ENCODE peak calls at places on chromosome 1, in eight cellular contexts. X is left lung, Z is adipocyte, Q is Peyer's patch, K is stomach, J is IMR-90, W is fibroblast of lung, M is neural progenitor cell. R is an unnamed sample.

GRCh38 chr1:66283583-66284041 is 250.3 kb upstream of the SGIP1 start:
- DNase-seq in X (no peak), Z (no peak), Q (no peak), K (no peak), J (peak; percentile 67), W (peak; percentile 87), M (no peak), R (no peak)

GRCh38 chr1:2212167-2212541 is 16.0 kb upstream of the SKI start:
- DNase-seq in X (no peak), Z (no peak), Q (no peak), K (no peak), J (peak; percentile 6), W (no peak), M (peak; percentile 70), R (no peak)

GRCh38 chr1:211359876-211360275 is 33.2 kb downstream of the TRAF5 start:
- DNase-seq in X (no peak), Z (no peak), Q (no peak), K (no peak), J (no peak), W (peak; percentile 50), M (no peak), R (no peak)

GRCh38 chr1:46512792-46513190 is 23.2 kb downstream of the DMBX1 start:
- DNase-seq in X (no peak), Z (no peak), Q (no peak), K (no peak), J (no peak), W (no peak), M (no peak), R (no peak)

GRCh38 chr1:169886931-169887330 is 6.8 kb downstream of the SCYL3 start:
- DNase-seq in X (no peak), Z (no peak), Q (no peak), K (no peak), J (no peak), W (no peak), M (no peak), R (no peak)

GRCh38 chr1:191065771-191066170 is 588.1 kb upstream of the BRINP3 start:
- DNase-seq in X (no peak), Z (no peak), Q (no peak), K (no peak), J (no peak), W (no peak), M (no peak), R (no peak)

GRCh38 chr1:47978486-47978885 is 18.7 kb downstream of the TRABD2B start:
- DNase-seq in X (no peak), Z (peak; percentile 7), Q (peak; percentile 57), K (no peak), J (peak; percentile 9), W (no peak), M (no peak), R (no peak)

GRCh38 chr1:121558514-121558913 is 373.7 kb downstream of the SRGAP2C start:
- DNase-seq in X (no peak), Z (peak; percentile 90), Q (no peak), K (no peak), J (peak; percentile 90), W (peak; percentile 90), M (peak; percentile 25), R (no peak)

GRCh38 chr1:241605146-241605805 is 34.9 kb downstream of the CHML start:
- DNase-seq in X (no peak), Z (no peak), Q (no peak), K (no peak), J (no peak), W (no peak), M (peak; percentile 53), R (no peak)

GRCh38 chr1:174021611-174022079 is 512 bp downstream of the RC3H1 start:
- DNase-seq in X (peak; percentile 59), Z (peak; percentile 76), Q (peak; percentile 74), K (no peak), J (peak; percentile 35), W (peak; percentile 66), M (peak; percentile 82), R (peak; percentile 66)

GRCh38 chr1:3523980-3524379 is 69.5 kb downstream of the ARHGEF16 start:
- DNase-seq in X (no peak), Z (no peak), Q (no peak), K (no peak), J (no peak), W (no peak), M (no peak), R (no peak)

GRCh38 chr1:84430519-84430918 is 32.2 kb downstream of the DNASE2B start:
- DNase-seq in X (no peak), Z (no peak), Q (no peak), K (no peak), J (no peak), W (no peak), M (no peak), R (no peak)

GRCh38 chr1:28359592-28360239 is 9.8 kb upstream of the PHACTR4 start:
- DNase-seq in X (peak; percentile 59), Z (peak; percentile 88), Q (peak; percentile 91), K (peak; percentile 86), J (peak; percentile 64), W (peak; percentile 54), M (peak; percentile 69), R (peak; percentile 84)

GRCh38 chr1:18580087-18580486 is 50.6 kb upstream of the PAX7 start:
- DNase-seq in X (no peak), Z (no peak), Q (no peak), K (no peak), J (no peak), W (no peak), M (no peak), R (no peak)

GRCh38 chr1:112557385-112557784 is 48.6 kb downstream of the WNT2B start:
- DNase-seq in X (no peak), Z (peak; percentile 68), Q (no peak), K (no peak), J (peak; percentile 62), W (peak; percentile 21), M (no peak), R (no peak)

GRCh38 chr1:109827466-109827865 is 63.7 kb upstream of the EPS8L3 start:
- DNase-seq in X (no peak), Z (peak; percentile 47), Q (no peak), K (no peak), J (no peak), W (no peak), M (no peak), R (no peak)

GRCh38 chr1:223233019-223233409 is 90.0 kb upstream of the TLR5 start:
- DNase-seq in X (no peak), Z (no peak), Q (no peak), K (no peak), J (no peak), W (no peak), M (no peak), R (no peak)

GRCh38 chr1:161074676-161075368 is 5.1 kb upstream of the ARHGAP30 start:
- DNase-seq in X (no peak), Z (no peak), Q (no peak), K (no peak), J (no peak), W (no peak), M (no peak), R (peak; percentile 21)

GRCh38 chr1:231386472-231386871 is 35.6 kb downstream of the EGLN1 start:
- DNase-seq in X (no peak), Z (no peak), Q (no peak), K (no peak), J (no peak), W (no peak), M (no peak), R (no peak)

DNA sequence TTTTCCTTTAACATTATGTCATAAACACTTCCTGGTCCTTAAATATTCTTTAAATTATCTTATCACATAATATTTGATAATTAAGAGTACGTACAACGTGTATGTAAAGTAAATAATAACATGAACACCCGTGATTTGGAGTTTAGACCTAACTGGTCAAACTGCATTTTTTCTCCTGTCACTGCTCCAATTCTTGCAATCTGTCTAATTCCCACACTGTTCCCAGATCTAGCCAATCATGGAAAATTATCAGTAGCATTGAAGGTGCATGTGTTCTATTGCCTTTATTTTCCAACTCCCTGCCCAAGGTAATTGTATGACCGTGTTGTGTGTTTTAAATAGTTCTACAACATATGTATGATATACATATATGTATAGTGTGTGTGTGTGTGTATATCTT is 2.1 kb upstream of the PM20D1 start:
- DNase-seq in X (no peak), Z (no peak), Q (no peak), K (no peak), J (no peak), W (no peak), M (no peak), R (no peak)
- H3K4me1 ChIP-seq in X (peaks cover 7% of the 10 kb centered on the region), Z (peaks cover 3% of the 10 kb centered on the region), Q (no peaks in the 10 kb centered on the region), K (peaks cover 24% of the 10 kb centered on the region), J (no peaks in the 10 kb centered on the region), W (no peaks in the 10 kb centered on the region), M (no peaks in the 10 kb centered on the region), R (no peaks in the 10 kb centered on the region)

GRCh38 chr1:5709461-5709860 is 282.8 kb downstream of the NPHP4 start:
- DNase-seq in X (peak; percentile 21), Z (no peak), Q (peak; percentile 14), K (no peak), J (no peak), W (no peak), M (no peak), R (no peak)
- H3K9me3 ChIP-seq in X (peaks cover 4% of the 10 kb centered on the region), Z (peaks cover 7% of the 10 kb centered on the region), Q (no peaks in the 10 kb centered on the region), K (no peaks in the 10 kb centered on the region), J (peaks cover 53% of the 10 kb centered on the region), W (no peaks in the 10 kb centered on the region), M (no peaks in the 10 kb centered on the region), R (no peaks in the 10 kb centered on the region)

DNA sequence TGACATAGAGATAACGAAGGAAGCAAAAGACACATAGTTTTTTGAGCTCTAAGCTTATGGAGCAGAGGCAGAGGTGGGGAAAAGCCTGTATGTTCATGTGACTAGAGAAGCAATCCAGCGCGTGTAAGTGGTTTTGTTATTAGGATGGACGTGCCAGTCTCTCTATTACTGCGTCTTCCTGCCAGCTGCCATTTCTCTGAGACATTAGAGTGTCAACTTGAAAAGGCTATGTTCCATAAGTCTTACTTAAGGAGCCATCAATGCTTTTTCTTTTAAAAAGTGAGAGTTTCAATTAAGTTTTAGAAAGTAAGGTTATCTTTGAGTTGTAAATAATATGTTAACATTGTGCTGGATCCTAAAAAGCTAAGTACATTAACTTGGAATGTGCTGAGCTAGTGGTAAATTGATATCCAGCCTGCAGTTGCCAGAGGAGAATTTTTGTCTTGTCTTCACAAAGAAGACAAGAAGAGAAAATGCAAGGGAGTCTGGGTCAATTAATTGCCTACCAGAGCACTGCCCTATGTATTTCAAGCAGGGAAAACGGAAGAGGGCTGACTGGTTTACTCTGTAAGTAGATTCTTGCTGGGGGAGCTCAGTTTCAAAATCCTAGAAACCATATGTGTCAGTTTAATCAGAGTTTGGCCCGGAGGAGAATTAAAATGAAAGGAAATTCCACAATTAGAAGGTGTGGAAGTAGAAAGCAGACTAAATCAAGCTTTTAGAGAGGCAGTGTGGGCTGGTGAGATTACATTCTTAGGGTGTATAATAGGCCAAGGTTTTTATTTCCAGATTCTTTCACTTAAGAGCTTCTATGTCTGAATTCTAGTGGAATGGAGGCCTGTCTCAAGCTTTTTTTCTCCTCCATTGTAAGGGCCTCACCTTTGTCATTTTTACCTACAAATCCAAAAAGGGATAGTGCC is 162.0 kb upstream of the B3GALT2 start:
- DNase-seq in X (no peak), Z (peak; percentile 52), Q (no peak), K (no peak), J (peak; percentile 37), W (peak; percentile 39), M (peak; percentile 22), R (peak; percentile 1)
- H3K4me1 ChIP-seq in X (no peaks in the 10 kb centered on the region), Z (peaks cover 10% of the 10 kb centered on the region), Q (no peaks in the 10 kb centered on the region), K (peaks cover 4% of the 10 kb centered on the region), J (peaks cover 6% of the 10 kb centered on the region), W (no peaks in the 10 kb centered on the region), M (peaks cover 6% of the 10 kb centered on the region), R (no peaks in the 10 kb centered on the region)

DNA sequence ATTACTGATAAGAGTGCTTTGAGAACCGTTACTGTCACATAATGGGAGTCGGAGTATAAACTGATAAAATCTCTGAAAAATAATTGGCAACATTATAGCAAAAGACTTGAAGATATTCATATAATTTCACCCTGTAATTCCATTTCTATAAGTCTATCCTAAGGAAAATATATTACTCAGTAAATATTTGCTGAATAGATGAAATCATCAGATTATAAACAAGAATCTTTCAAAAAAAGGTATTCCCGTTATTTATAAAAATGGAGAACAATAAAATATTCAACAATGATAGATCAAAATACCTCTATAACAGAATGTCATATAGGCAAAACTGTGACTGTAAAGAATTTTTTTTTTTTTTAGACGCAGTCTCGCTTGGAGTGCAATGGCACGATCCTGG is 42.4 kb upstream of the PTCH2 start:
- DNase-seq in X (no peak), Z (no peak), Q (no peak), K (no peak), J (no peak), W (no peak), M (no peak), R (no peak)
- H3K9me3 ChIP-seq in X (peaks cover 31% of the 10 kb centered on the region), Z (peaks cover 7% of the 10 kb centered on the region), Q (no peaks in the 10 kb centered on the region), K (no peaks in the 10 kb centered on the region), J (peaks cover 6% of the 10 kb centered on the region), W (no peaks in the 10 kb centered on the region), M (peaks cover 18% of the 10 kb centered on the region), R (peaks cover 19% of the 10 kb centered on the region)